ENCODE peak calls at places on chromosomes 2 and 18, in five cellular contexts. One of them, this sample, is unnamed. For H3K4me1, the result is how much of the 10 kb centered on the place peaks cover.

GRCh38 chr2:26552641-26553040 is 74.7 kb upstream of the OTOF start:
- DNase-seq in right lobe of liver: no peak
- DNase-seq in small intestine: no peak
- DNase-seq in CD4-positive, CD25-positive, alpha-beta regulatory T cell: no peak
- DNase-seq in CD8-positive, alpha-beta T cell: no peak
- DNase-seq in this sample: no peak

GRCh38 chr2:210174086-210174485 is 2.9 kb upstream of the KANSL1L start:
- DNase-seq in right lobe of liver: no peak
- DNase-seq in small intestine: no peak
- DNase-seq in CD4-positive, CD25-positive, alpha-beta regulatory T cell: no peak
- DNase-seq in CD8-positive, alpha-beta T cell: no peak
- DNase-seq in this sample: no peak

GRCh38 chr2:10065683-10066055 is 14.5 kb downstream of the CYS1 start:
- DNase-seq in right lobe of liver: peak
- DNase-seq in small intestine: no peak
- DNase-seq in CD4-positive, CD25-positive, alpha-beta regulatory T cell: no peak
- DNase-seq in CD8-positive, alpha-beta T cell: no peak
- DNase-seq in this sample: no peak

GRCh38 chr2:68027959-68028358 is 34.8 kb downstream of the C1D start:
- DNase-seq in right lobe of liver: no peak
- DNase-seq in small intestine: no peak
- DNase-seq in CD4-positive, CD25-positive, alpha-beta regulatory T cell: no peak
- DNase-seq in CD8-positive, alpha-beta T cell: no peak
- DNase-seq in this sample: no peak

GRCh38 chr18:30992231-30992630 is 50.3 kb downstream of the DSC3 start:
- DNase-seq in right lobe of liver: no peak
- DNase-seq in small intestine: no peak
- DNase-seq in CD4-positive, CD25-positive, alpha-beta regulatory T cell: no peak
- DNase-seq in CD8-positive, alpha-beta T cell: no peak
- DNase-seq in this sample: no peak

GRCh38 chr2:71452565-71452964 is 796 bp upstream of the DYSF start:
- DNase-seq in right lobe of liver: peak
- DNase-seq in small intestine: no peak
- DNase-seq in CD4-positive, CD25-positive, alpha-beta regulatory T cell: peak
- DNase-seq in CD8-positive, alpha-beta T cell: no peak
- DNase-seq in this sample: no peak

GRCh38 chr2:65281626-65282351 is 54.2 kb downstream of the ACTR2 start:
- DNase-seq in right lobe of liver: no peak
- DNase-seq in small intestine: no peak
- DNase-seq in CD4-positive, CD25-positive, alpha-beta regulatory T cell: no peak
- DNase-seq in CD8-positive, alpha-beta T cell: no peak
- DNase-seq in this sample: no peak

GRCh38 chr2:138277062-138277461 is 224.5 kb upstream of the SPOPL start:
- DNase-seq in right lobe of liver: no peak
- DNase-seq in small intestine: no peak
- DNase-seq in CD4-positive, CD25-positive, alpha-beta regulatory T cell: no peak
- DNase-seq in CD8-positive, alpha-beta T cell: no peak
- DNase-seq in this sample: no peak

GRCh38 chr2:105125428-105125827 is 87.6 kb downstream of the MRPS9 start:
- DNase-seq in right lobe of liver: no peak
- DNase-seq in small intestine: no peak
- DNase-seq in CD4-positive, CD25-positive, alpha-beta regulatory T cell: no peak
- DNase-seq in CD8-positive, alpha-beta T cell: no peak
- DNase-seq in this sample: no peak

GRCh38 chr2:48483916-48484315 is 46.0 kb upstream of the STON1 start:
- DNase-seq in right lobe of liver: no peak
- DNase-seq in small intestine: no peak
- DNase-seq in CD4-positive, CD25-positive, alpha-beta regulatory T cell: no peak
- DNase-seq in CD8-positive, alpha-beta T cell: no peak
- DNase-seq in this sample: no peak

GRCh38 chr2:175922160-175922559 is 79.9 kb downstream of the LNPK start:
- DNase-seq in right lobe of liver: no peak
- DNase-seq in small intestine: no peak
- DNase-seq in CD4-positive, CD25-positive, alpha-beta regulatory T cell: no peak
- DNase-seq in CD8-positive, alpha-beta T cell: no peak
- DNase-seq in this sample: no peak

GRCh38 chr2:234289789-234290188 is 207.1 kb downstream of the ARL4C start:
- DNase-seq in right lobe of liver: no peak
- DNase-seq in small intestine: no peak
- DNase-seq in CD4-positive, CD25-positive, alpha-beta regulatory T cell: peak
- DNase-seq in CD8-positive, alpha-beta T cell: peak
- DNase-seq in this sample: no peak

GRCh38 chr2:91442246-91442905 is 2750.9 kb downstream of the RPIA start:
- DNase-seq in right lobe of liver: peak
- DNase-seq in small intestine: no peak
- DNase-seq in CD4-positive, CD25-positive, alpha-beta regulatory T cell: no peak
- DNase-seq in CD8-positive, alpha-beta T cell: peak
- DNase-seq in this sample: no peak

GRCh38 chr2:171044416-171044815 is 115.4 kb downstream of the GORASP2 start:
- DNase-seq in right lobe of liver: no peak
- DNase-seq in small intestine: no peak
- DNase-seq in CD4-positive, CD25-positive, alpha-beta regulatory T cell: peak
- DNase-seq in CD8-positive, alpha-beta T cell: no peak
- DNase-seq in this sample: no peak

GRCh38 chr2:120803764-120804335 is 68.2 kb downstream of the GLI2 start:
- DNase-seq in right lobe of liver: no peak
- DNase-seq in small intestine: no peak
- DNase-seq in CD4-positive, CD25-positive, alpha-beta regulatory T cell: no peak
- DNase-seq in CD8-positive, alpha-beta T cell: no peak
- DNase-seq in this sample: no peak

GRCh38 chr18:58370662-58371061 is 258.2 kb downstream of the ALPK2 start:
- DNase-seq in right lobe of liver: no peak
- DNase-seq in small intestine: peak
- DNase-seq in CD4-positive, CD25-positive, alpha-beta regulatory T cell: no peak
- DNase-seq in CD8-positive, alpha-beta T cell: no peak
- DNase-seq in this sample: no peak

GRCh38 chr2:214611015-214611414 is 198.5 kb downstream of the BARD1 start:
- DNase-seq in right lobe of liver: no peak
- DNase-seq in small intestine: no peak
- DNase-seq in CD4-positive, CD25-positive, alpha-beta regulatory T cell: no peak
- DNase-seq in CD8-positive, alpha-beta T cell: no peak
- DNase-seq in this sample: no peak
- H3K4me3 ChIP-seq in right lobe of liver: no peak
- H3K4me3 ChIP-seq in small intestine: no peak
- H3K4me3 ChIP-seq in CD4-positive, CD25-positive, alpha-beta regulatory T cell: no peak
- H3K4me3 ChIP-seq in CD8-positive, alpha-beta T cell: no peak
- H3K4me3 ChIP-seq in this sample: no peak

GRCh38 chr2:101807242-101807641 is 109.7 kb downstream of the MAP4K4 start:
- DNase-seq in right lobe of liver: no peak
- DNase-seq in small intestine: no peak
- DNase-seq in CD4-positive, CD25-positive, alpha-beta regulatory T cell: no peak
- DNase-seq in CD8-positive, alpha-beta T cell: no peak
- DNase-seq in this sample: no peak
- H3K4me1 ChIP-seq in right lobe of liver: under half
- H3K4me1 ChIP-seq in small intestine: under half
- H3K4me1 ChIP-seq in CD4-positive, CD25-positive, alpha-beta regulatory T cell: under half
- H3K4me1 ChIP-seq in CD8-positive, alpha-beta T cell: under half
- H3K4me1 ChIP-seq in this sample: under half

GRCh38 chr2:98825043-98825350 is 94.1 kb upstream of the MGAT4A start:
- DNase-seq in right lobe of liver: no peak
- DNase-seq in small intestine: no peak
- DNase-seq in CD4-positive, CD25-positive, alpha-beta regulatory T cell: no peak
- DNase-seq in CD8-positive, alpha-beta T cell: no peak
- DNase-seq in this sample: no peak

GRCh38 chr2:98823196-98824166 is 92.5 kb upstream of the MGAT4A start:
- DNase-seq in right lobe of liver: no peak
- DNase-seq in small intestine: peak
- DNase-seq in CD4-positive, CD25-positive, alpha-beta regulatory T cell: no peak
- DNase-seq in CD8-positive, alpha-beta T cell: no peak
- DNase-seq in this sample: no peak

GRCh38 chr2:98821629-98822135 is 90.8 kb upstream of the MGAT4A start:
- DNase-seq in right lobe of liver: no peak
- DNase-seq in small intestine: no peak
- DNase-seq in CD4-positive, CD25-positive, alpha-beta regulatory T cell: no peak
- DNase-seq in CD8-positive, alpha-beta T cell: no peak
- DNase-seq in this sample: no peak

GRCh38 chr2:98824256-98825042 is 93.5 kb upstream of the MGAT4A start:
- DNase-seq in right lobe of liver: no peak
- DNase-seq in small intestine: no peak
- DNase-seq in CD4-positive, CD25-positive, alpha-beta regulatory T cell: no peak
- DNase-seq in CD8-positive, alpha-beta T cell: no peak
- DNase-seq in this sample: no peak

GRCh38 chr2:98822301-98823164 is 91.6 kb upstream of the MGAT4A start:
- DNase-seq in right lobe of liver: no peak
- DNase-seq in small intestine: peak
- DNase-seq in CD4-positive, CD25-positive, alpha-beta regulatory T cell: peak
- DNase-seq in CD8-positive, alpha-beta T cell: peak
- DNase-seq in this sample: peak
- H3K4me3 ChIP-seq in right lobe of liver: peak
- H3K4me3 ChIP-seq in small intestine: peak
- H3K4me3 ChIP-seq in CD4-positive, CD25-positive, alpha-beta regulatory T cell: no peak
- H3K4me3 ChIP-seq in CD8-positive, alpha-beta T cell: peak
- H3K4me3 ChIP-seq in this sample: peak

GRCh38 chr2:218003994-218004419 is 1.2 kb upstream of the TNS1 start:
- DNase-seq in right lobe of liver: no peak
- DNase-seq in small intestine: no peak
- DNase-seq in CD4-positive, CD25-positive, alpha-beta regulatory T cell: no peak
- DNase-seq in CD8-positive, alpha-beta T cell: no peak
- DNase-seq in this sample: peak
- H3K4me1 ChIP-seq in right lobe of liver: under half
- H3K4me1 ChIP-seq in small intestine: under half
- H3K4me1 ChIP-seq in CD4-positive, CD25-positive, alpha-beta regulatory T cell: under half
- H3K4me1 ChIP-seq in CD8-positive, alpha-beta T cell: under half
- H3K4me1 ChIP-seq in this sample: under half

DNA sequence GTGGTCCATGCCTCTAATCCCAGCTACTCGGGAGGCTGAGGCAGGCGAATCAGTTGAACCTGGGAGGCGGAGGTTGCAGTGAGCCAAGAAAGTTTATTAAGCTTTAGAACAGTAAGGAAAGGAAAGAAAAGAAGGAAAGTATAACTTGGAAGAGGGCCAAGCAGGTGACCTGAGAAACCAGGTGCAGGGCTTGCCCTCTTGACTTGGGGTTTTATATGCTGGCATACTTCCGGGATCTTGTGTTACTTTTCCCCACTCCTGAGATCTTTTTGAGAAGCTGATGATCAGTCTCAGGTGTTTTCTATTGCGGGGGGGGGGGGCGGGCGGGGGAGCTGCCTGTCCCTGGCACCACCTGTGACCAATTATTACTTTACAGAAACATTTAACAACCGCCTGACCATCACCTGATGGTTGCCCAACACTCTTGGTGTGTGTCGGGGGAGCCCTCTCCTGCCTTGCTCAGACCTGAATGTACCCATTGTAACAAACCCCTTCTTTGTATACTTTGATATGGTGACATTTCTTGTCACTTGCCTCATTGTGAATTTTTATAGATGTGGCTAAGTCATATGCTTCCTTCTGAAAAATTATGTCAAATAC is 6.9 kb upstream of the CASP10 start:
- DNase-seq in right lobe of liver: no peak
- DNase-seq in small intestine: peak
- DNase-seq in CD4-positive, CD25-positive, alpha-beta regulatory T cell: no peak
- DNase-seq in CD8-positive, alpha-beta T cell: no peak
- DNase-seq in this sample: peak
- H3K4me3 ChIP-seq in right lobe of liver: no peak
- H3K4me3 ChIP-seq in small intestine: no peak
- H3K4me3 ChIP-seq in CD4-positive, CD25-positive, alpha-beta regulatory T cell: no peak
- H3K4me3 ChIP-seq in CD8-positive, alpha-beta T cell: no peak
- H3K4me3 ChIP-seq in this sample: no peak